ENCODE peak calls at places on chromosomes 1 and 21, in four cellular contexts. Y, J, V and Q are unnamed samples.

GRCh38 chr21:45405271-45405818 is 380 bp downstream of the COL18A1 start:
- ATAC-seq in Y (no peak), J (no peak), V (no peak), Q (peak; percentile 13)

GRCh38 chr1:232891116-232891515 is 59.3 kb upstream of the NTPCR start:
- ATAC-seq in Y (no peak), J (no peak), V (no peak), Q (no peak)

GRCh38 chr1:27296773-27297214 is 25.2 kb upstream of the TMEM222 start:
- ATAC-seq in Y (peak; percentile 69), J (peak; percentile 69), V (peak; percentile 58), Q (peak; percentile 22)

GRCh38 chr1:101506541-101507164 is 269.8 kb downstream of the S1PR1 start:
- ATAC-seq in Y (no peak), J (peak; percentile 60), V (peak; percentile 54), Q (peak; percentile 48)

GRCh38 chr1:210582186-210582981 is 253.7 kb downstream of the HHAT start:
- ATAC-seq in Y (peak; percentile 49), J (peak; percentile 89), V (peak; percentile 51), Q (no peak)

GRCh38 chr1:45488978-45489377 is 2.0 kb downstream of the TESK2 start:
- ATAC-seq in Y (no peak), J (no peak), V (no peak), Q (no peak)

GRCh38 chr1:85328713-85329376 is 52.4 kb upstream of the BCL10 start:
- ATAC-seq in Y (no peak), J (no peak), V (no peak), Q (peak; percentile 50)

GRCh38 chr1:174550296-174550695 is 102.5 kb downstream of the GPR52 start:
- ATAC-seq in Y (no peak), J (no peak), V (no peak), Q (no peak)

GRCh38 chr1:15799004-15799867 is 8.2 kb downstream of the UQCRHL start:
- ATAC-seq in Y (peak; percentile 55), J (no peak), V (no peak), Q (peak; percentile 80)

GRCh38 chr1:9603766-9604753 is 15.3 kb downstream of the TMEM201 start:
- ATAC-seq in Y (no peak), J (no peak), V (no peak), Q (no peak)

GRCh38 chr21:42056468-42056867 is 14.6 kb upstream of the UMODL1 start:
- ATAC-seq in Y (no peak), J (no peak), V (no peak), Q (no peak)

GRCh38 chr21:36160850-36161178 is 4.2 kb downstream of the DOP1B start:
- ATAC-seq in Y (no peak), J (no peak), V (no peak), Q (no peak)

GRCh38 chr1:205199090-205199930 is 12.2 kb downstream of the DSTYK start:
- ATAC-seq in Y (peak; percentile 82), J (no peak), V (no peak), Q (no peak)

GRCh38 chr1:7521803-7522202 is 249.3 kb upstream of the VAMP3 start:
- ATAC-seq in Y (no peak), J (no peak), V (no peak), Q (no peak)

GRCh38 chr1:5554784-5555183 is 437.4 kb downstream of the NPHP4 start:
- ATAC-seq in Y (no peak), J (no peak), V (no peak), Q (no peak)

GRCh38 chr1:60972841-60973364 is 109.5 kb upstream of the NFIA start:
- ATAC-seq in Y (no peak), J (no peak), V (no peak), Q (peak; percentile 82)

GRCh38 chr1:232209357-232209756 is 420.6 kb downstream of the SIPA1L2 start:
- ATAC-seq in Y (no peak), J (no peak), V (no peak), Q (no peak)

GRCh38 chr1:168939131-168939946 is 167.2 kb upstream of the ATP1B1 start:
- ATAC-seq in Y (no peak), J (no peak), V (no peak), Q (no peak)

GRCh38 chr1:150022357-150022756 is 11.8 kb upstream of the OTUD7B start:
- ATAC-seq in Y (no peak), J (no peak), V (no peak), Q (peak; percentile 46)

GRCh38 chr1:246788895-246789338 is 64.7 kb downstream of the SCCPDH start:
- ATAC-seq in Y (no peak), J (no peak), V (no peak), Q (no peak)

GRCh38 chr1:20291621-20292020 is 946 bp downstream of the VWA5B1 start:
- ATAC-seq in Y (peak; percentile 39), J (peak; percentile 52), V (no peak), Q (no peak)

GRCh38 chr1:157292809-157293564 is 154.8 kb upstream of the ETV3 start:
- ATAC-seq in Y (no peak), J (no peak), V (no peak), Q (no peak)

GRCh38 chr1:59431566-59432294 is 134.8 kb downstream of the FGGY start:
- ATAC-seq in Y (no peak), J (no peak), V (no peak), Q (no peak)

GRCh38 chr1:33635336-33636012 is 163.0 kb downstream of the ZSCAN20 start:
- ATAC-seq in Y (no peak), J (no peak), V (no peak), Q (peak; percentile 28)

GRCh38 chr1:198079432-198079951 is 77.3 kb upstream of the NEK7 start:
- ATAC-seq in Y (no peak), J (peak; percentile 31), V (no peak), Q (no peak)

GRCh38 chr1:28887418-28887834 is 26.9 kb upstream of the EPB41 start:
- ATAC-seq in Y (peak; percentile 8), J (peak; percentile 48), V (no peak), Q (peak; percentile 7)

GRCh38 chr21:25368531-25368930 is 238.8 kb downstream of the MRPL39 start:
- ATAC-seq in Y (no peak), J (no peak), V (no peak), Q (no peak)

GRCh38 chr1:67768480-67768879 is 64.8 kb downstream of the GNG12 start:
- ATAC-seq in Y (no peak), J (no peak), V (no peak), Q (no peak)

GRCh38 chr1:45924736-45925135 is 121.3 kb downstream of the MAST2 start:
- ATAC-seq in Y (no peak), J (no peak), V (no peak), Q (peak; percentile 24)

GRCh38 chr1:245875581-245876263 is 631.4 kb downstream of the SMYD3 start:
- ATAC-seq in Y (no peak), J (no peak), V (no peak), Q (no peak)

GRCh38 chr1:159646687-159647086 is 59.1 kb downstream of the APCS start:
- ATAC-seq in Y (no peak), J (peak; percentile 31), V (no peak), Q (no peak)

GRCh38 chr1:53792751-53793150 is 45.3 kb downstream of the NDC1 start:
- ATAC-seq in Y (no peak), J (no peak), V (no peak), Q (no peak)

GRCh38 chr1:240058049-240058448 is 33.6 kb upstream of the FMN2 start:
- ATAC-seq in Y (no peak), J (no peak), V (no peak), Q (no peak)

GRCh38 chr21:38308010-38308784 is 51.4 kb downstream of the KCNJ15 start:
- ATAC-seq in Y (no peak), J (no peak), V (no peak), Q (no peak)

GRCh38 chr1:214666674-214667073 is 63.7 kb downstream of the CENPF start:
- ATAC-seq in Y (no peak), J (no peak), V (no peak), Q (no peak)

GRCh38 chr21:25835397-25835796 is 100.6 kb downstream of the GABPA start:
- ATAC-seq in Y (no peak), J (no peak), V (no peak), Q (no peak)

GRCh38 chr1:154735801-154736163 is 127.8 kb upstream of the ADAR start:
- ATAC-seq in Y (peak; percentile 12), J (no peak), V (no peak), Q (peak; percentile 17)

GRCh38 chr1:194062526-194062925 is 876.1 kb upstream of the B3GALT2 start:
- ATAC-seq in Y (no peak), J (no peak), V (no peak), Q (no peak)

GRCh38 chr1:209398330-209398991 is 185.1 kb upstream of the CAMK1G start:
- ATAC-seq in Y (no peak), J (no peak), V (no peak), Q (peak; percentile 94)

GRCh38 chr1:7526867-7527732 is 244.0 kb upstream of the VAMP3 start:
- ATAC-seq in Y (peak; percentile 64), J (no peak), V (no peak), Q (no peak)